ENCODE peak calls at places on chromosomes 13 and 19, in six cellular contexts. T is HuH-7, F is D721Med, A is fibroblast of gingiva, C is ELR, I is left ventricle myocardium inferior. V is an unnamed sample.

GRCh38 chr19:6835501-6835900 is 51.9 kb upstream of the ADGRE1 start:
- DNase-seq in T (no peak), F (no peak), A (no peak), C (no peak), I (no peak), V (no peak)

GRCh38 chr13:98411617-98412310 is 165.1 kb downstream of the STK24 start:
- DNase-seq in T (no peak), F (no peak), A (no peak), C (no peak), I (peak), V (peak)

GRCh38 chr19:21256722-21257121 is 72.5 kb downstream of the ZNF708 start:
- DNase-seq in T (peak), F (no peak), A (no peak), C (peak), I (no peak), V (no peak)

GRCh38 chr13:44312898-44313551 is 60.6 kb upstream of the SERP2 start:
- DNase-seq in T (no peak), F (no peak), A (peak), C (peak), I (no peak), V (no peak)

GRCh38 chr19:16889429-16889882 is 657 bp downstream of the F2RL3 start:
- DNase-seq in T (no peak), F (no peak), A (no peak), C (no peak), I (peak), V (no peak)

GRCh38 chr13:113929628-113930615 is 44.0 kb downstream of the C13orf46 start:
- DNase-seq in T (no peak), F (no peak), A (no peak), C (no peak), I (peak), V (no peak)

GRCh38 chr13:28204043-28204442 is 65.7 kb downstream of the PAN3 start:
- DNase-seq in T (no peak), F (no peak), A (no peak), C (no peak), I (no peak), V (no peak)

GRCh38 chr13:110262494-110262893 is 44.5 kb downstream of the COL4A1 start:
- DNase-seq in T (no peak), F (no peak), A (no peak), C (no peak), I (no peak), V (peak)

GRCh38 chr13:47184311-47184710 is 287.5 kb upstream of the HTR2A start:
- DNase-seq in T (no peak), F (no peak), A (peak), C (no peak), I (no peak), V (no peak)

GRCh38 chr19:4679416-4679815 is 9.3 kb upstream of the MYDGF start:
- DNase-seq in T (no peak), F (no peak), A (no peak), C (no peak), I (no peak), V (no peak)

GRCh38 chr19:15476334-15476733 is 3.0 kb downstream of the PGLYRP2 start:
- DNase-seq in T (no peak), F (no peak), A (no peak), C (no peak), I (no peak), V (no peak)

GRCh38 chr19:1745589-1746031 is 7.7 kb upstream of the ONECUT3 start:
- DNase-seq in T (no peak), F (no peak), A (no peak), C (no peak), I (no peak), V (no peak)

GRCh38 chr19:42272535-42272897 is 3.5 kb downstream of the CIC start:
- DNase-seq in T (no peak), F (no peak), A (no peak), C (no peak), I (no peak), V (no peak)

GRCh38 chr19:3642987-3643386 is 16.4 kb upstream of the CACTIN start:
- DNase-seq in T (no peak), F (no peak), A (no peak), C (peak), I (no peak), V (no peak)

GRCh38 chr19:56118666-56119584 is 2.2 kb downstream of the ZNF787 start:
- DNase-seq in T (no peak), F (no peak), A (no peak), C (no peak), I (no peak), V (no peak)

GRCh38 chr13:109904218-109904617 is 117.8 kb upstream of the IRS2 start:
- DNase-seq in T (peak), F (no peak), A (no peak), C (peak), I (no peak), V (no peak)

GRCh38 chr19:58476498-58477015 is 405 bp downstream of the ZNF446 start:
- DNase-seq in T (no peak), F (no peak), A (peak), C (peak), I (no peak), V (no peak)

GRCh38 chr13:79724348-79725103 is 243.6 kb downstream of the NDFIP2 start:
- DNase-seq in T (peak), F (no peak), A (no peak), C (no peak), I (no peak), V (no peak)

GRCh38 chr13:41639955-41640780 is 182.8 kb downstream of the RGCC start:
- DNase-seq in T (no peak), F (no peak), A (no peak), C (no peak), I (no peak), V (no peak)

GRCh38 chr19:48768989-48769713 is 13.8 kb downstream of the FGF21 start:
- DNase-seq in T (no peak), F (no peak), A (no peak), C (no peak), I (no peak), V (no peak)

GRCh38 chr13:110965038-110965754 is 50.3 kb upstream of the ANKRD10 start:
- DNase-seq in T (no peak), F (no peak), A (no peak), C (peak), I (no peak), V (no peak)

GRCh38 chr13:46295531-46296464 is 84.1 kb downstream of the LRRC63 start:
- DNase-seq in T (no peak), F (no peak), A (peak), C (peak), I (no peak), V (peak)

GRCh38 chr19:45779231-45780145 is 2.8 kb downstream of the DMPK start:
- DNase-seq in T (peak), F (no peak), A (no peak), C (peak), I (peak), V (peak)

GRCh38 chr13:77028202-77028601 is 1.2 kb upstream of the FBXL3 start:
- DNase-seq in T (no peak), F (no peak), A (peak), C (peak), I (no peak), V (peak)

GRCh38 chr19:34482380-34483250 is 1.1 kb downstream of the WTIP start:
- DNase-seq in T (peak), F (no peak), A (peak), C (peak), I (no peak), V (no peak)

GRCh38 chr19:46080561-46080960 is 39.8 kb upstream of the IGFL4 start:
- DNase-seq in T (no peak), F (no peak), A (no peak), C (peak), I (no peak), V (no peak)

GRCh38 chr13:36432106-36432544 is at the start of gene CCNA1:
- DNase-seq in T (no peak), F (peak), A (no peak), C (peak), I (peak), V (no peak)

GRCh38 chr13:45206340-45206739 is 5.5 kb upstream of the KCTD4 start:
- DNase-seq in T (no peak), F (no peak), A (peak), C (peak), I (no peak), V (no peak)